ENCODE peak calls at places on chromosome 19, in nine cellular contexts. X, Q, B, D, T, F, V, R and H are unnamed samples.

GRCh38 chr19:1467512-1468273 is 11.3 kb downstream of the C19orf25 start:
- DNase-seq in B (no peak), T (no peak), F (no peak), Q (no peak), V (no peak), X (no peak), D (no peak), R (no peak), H (no peak)

GRCh38 chr19:48635966-48636858 is 967 bp downstream of the DBP start:
- DNase-seq in B (peak), R (no peak), F (peak), V (no peak), Q (no peak), T (no peak), D (peak), X (no peak), H (no peak)

GRCh38 chr19:58387338-58388174 is 487 bp downstream of the RPS5 start:
- DNase-seq in F (no peak), Q (no peak), R (no peak), V (no peak), B (no peak), T (no peak), X (no peak), D (peak), H (no peak)

GRCh38 chr19:899363-900301 is 6.3 kb downstream of the RNU6-9 start:
- DNase-seq in V (no peak), B (no peak), F (no peak), Q (no peak), R (no peak), X (no peak), T (no peak), D (no peak), H (no peak)

GRCh38 chr19:50046649-50047503 is 21.1 kb downstream of the ZNF473 start:
- DNase-seq in B (peak), Q (peak), D (no peak), F (peak), R (no peak), V (no peak), T (peak), X (no peak), H (peak)

GRCh38 chr19:1392939-1393530 is 8.3 kb downstream of the GAMT start:
- DNase-seq in X (no peak), B (no peak), R (no peak), Q (no peak), T (no peak), D (no peak), F (no peak), V (no peak), H (no peak)

GRCh38 chr19:42989851-42990250 is 36.4 kb downstream of the PSG11 start:
- DNase-seq in X (no peak), D (no peak), T (no peak), B (no peak), Q (no peak), F (no peak), V (no peak), R (no peak), H (no peak)

GRCh38 chr19:11091343-11092153 is 2.3 kb downstream of the LDLR start:
- DNase-seq in V (peak), X (peak), Q (peak), D (no peak), R (peak), B (peak), T (peak), F (peak), H (peak)

GRCh38 chr19:50315773-50316448 is 13.3 kb downstream of the KCNC3 start:
- DNase-seq in R (no peak), V (peak), X (peak), B (no peak), F (no peak), Q (no peak), T (no peak), D (no peak), H (no peak)

GRCh38 chr19:55344444-55344843 is 4.8 kb downstream of the KMT5C start:
- DNase-seq in B (no peak), F (no peak), X (no peak), T (no peak), R (no peak), D (no peak), V (no peak), Q (no peak), H (no peak)

GRCh38 chr19:56377105-56377924 is 16.0 kb downstream of the ZNF582 start:
- DNase-seq in B (no peak), Q (no peak), D (no peak), T (no peak), F (no peak), V (no peak), R (no peak), X (no peak), H (no peak)

GRCh38 chr19:2235396-2236284 is 489 bp downstream of the PLEKHJ1 start:
- DNase-seq in Q (no peak), V (no peak), T (peak), X (no peak), B (no peak), F (no peak), D (no peak), R (no peak), H (peak)

GRCh38 chr19:10091892-10092641 is 6.0 kb downstream of the SHFL start:
- DNase-seq in F (no peak), R (no peak), B (no peak), Q (no peak), V (no peak), X (no peak), T (no peak), D (peak), H (peak)

GRCh38 chr19:33040994-33041827 is 23.5 kb downstream of the RHPN2 start:
- DNase-seq in T (no peak), F (no peak), Q (peak), R (peak), D (no peak), B (no peak), V (peak), X (no peak), H (no peak)

GRCh38 chr19:49114630-49115363 is 627 bp downstream of the LIN7B start:
- DNase-seq in F (peak), B (peak), X (no peak), D (peak), T (peak), V (no peak), R (no peak), Q (no peak), H (no peak)

GRCh38 chr19:1768248-1768647 is 14.9 kb downstream of the ONECUT3 start:
- DNase-seq in X (no peak), D (no peak), T (no peak), V (no peak), B (no peak), Q (no peak), F (no peak), R (no peak), H (no peak)

GRCh38 chr19:36030264-36031148 is 2.2 kb downstream of the CLIP3 start:
- DNase-seq in X (no peak), R (no peak), V (no peak), D (no peak), F (no peak), B (no peak), T (no peak), Q (no peak), H (no peak)

GRCh38 chr19:2922987-2923386 is 21.8 kb downstream of the ZNF77 start:
- DNase-seq in Q (no peak), T (no peak), R (no peak), B (no peak), X (no peak), D (no peak), V (no peak), F (no peak), H (no peak)

GRCh38 chr19:10228925-10229324 is 2.2 kb downstream of the S1PR2 start:
- DNase-seq in X (no peak), B (no peak), F (no peak), D (no peak), R (no peak), Q (no peak), V (peak), T (no peak), H (peak)

GRCh38 chr19:7927605-7928333 is 1.8 kb upstream of the CTXN1 start:
- DNase-seq in F (no peak), Q (no peak), X (no peak), B (peak), R (no peak), T (no peak), V (no peak), D (no peak), H (no peak)

GRCh38 chr19:1449467-1450442 is at the start of gene APC2:
- DNase-seq in X (no peak), T (no peak), V (peak), B (no peak), D (no peak), F (no peak), R (no peak), Q (no peak), H (no peak)

GRCh38 chr19:15115080-15115479 is 7.9 kb downstream of the SYDE1 start:
- DNase-seq in F (peak), D (no peak), X (no peak), T (peak), B (peak), R (no peak), V (no peak), Q (no peak), H (no peak)

GRCh38 chr19:33441277-33441699 is 67.8 kb downstream of the CEBPG start:
- DNase-seq in Q (no peak), D (peak), R (peak), X (no peak), V (no peak), F (peak), B (no peak), T (no peak), H (peak)

GRCh38 chr19:33492951-33493350 is 28.6 kb downstream of the PEPD start:
- DNase-seq in D (peak), V (no peak), T (no peak), X (no peak), F (peak), R (no peak), Q (no peak), B (no peak), H (no peak)

GRCh38 chr19:50804420-50805272 is 14.4 kb downstream of the ACP4 start:
- DNase-seq in D (peak), B (peak), T (peak), F (peak), R (peak), X (peak), Q (peak), V (peak), H (peak)

GRCh38 chr19:3494559-3494958 is 5.9 kb downstream of the DOHH start:
- DNase-seq in F (no peak), X (no peak), B (no peak), Q (no peak), V (no peak), R (no peak), D (no peak), T (no peak), H (no peak)

GRCh38 chr19:47239610-47240296 is 8.8 kb upstream of the BBC3 start:
- DNase-seq in F (peak), V (no peak), T (peak), D (peak), B (no peak), R (no peak), X (no peak), Q (no peak), H (peak)

GRCh38 chr19:10110076-10110971 is 1.2 kb upstream of the P2RY11 start:
- DNase-seq in R (no peak), F (no peak), X (no peak), D (no peak), B (no peak), Q (no peak), V (no peak), T (no peak), H (no peak)

GRCh38 chr19:1450735-1451669 is 1.1 kb downstream of the APC2 start:
- DNase-seq in R (no peak), X (no peak), B (no peak), D (no peak), T (no peak), F (no peak), V (no peak), Q (no peak), H (no peak)

GRCh38 chr19:58046856-58047255 is 12.2 kb upstream of the ZNF135 start:
- DNase-seq in T (no peak), R (no peak), X (no peak), F (no peak), Q (no peak), D (no peak), B (no peak), V (no peak), H (no peak)

GRCh38 chr19:939439-939838 is 13.6 kb downstream of the ARID3A start:
- DNase-seq in Q (no peak), D (no peak), B (no peak), T (no peak), R (no peak), V (no peak), F (no peak), X (no peak), H (no peak)

GRCh38 chr19:16342002-16342715 is 17.5 kb downstream of the KLF2 start:
- DNase-seq in F (no peak), D (no peak), B (no peak), T (peak), X (no peak), R (no peak), Q (no peak), V (no peak), H (no peak)

GRCh38 chr19:46697142-46697960 is 19.6 kb downstream of the PRKD2 start:
- DNase-seq in X (no peak), D (peak), V (peak), B (peak), R (no peak), F (peak), Q (peak), T (peak), H (peak)

GRCh38 chr19:32811151-32811550 is 58.4 kb downstream of the SLC7A9 start:
- DNase-seq in R (no peak), F (no peak), X (no peak), Q (no peak), T (no peak), D (no peak), B (no peak), V (no peak), H (no peak)

GRCh38 chr19:8580710-8581281 is 3.6 kb upstream of the MYO1F start:
- DNase-seq in V (peak), F (peak), Q (peak), B (peak), T (peak), R (peak), D (peak), X (peak), H (peak)

GRCh38 chr19:15297416-15298224 is 34.7 kb downstream of the BRD4 start:
- DNase-seq in V (peak), T (no peak), D (peak), X (no peak), B (no peak), R (no peak), F (no peak), Q (peak), H (peak)

GRCh38 chr19:49447485-49448431 is 3.9 kb downstream of the PIH1D1 start:
- DNase-seq in B (peak), T (peak), F (peak), R (no peak), Q (peak), D (no peak), V (no peak), X (no peak), H (peak)

GRCh38 chr19:7007859-7008258 is 13.4 kb downstream of the MBD3L2B start:
- DNase-seq in X (no peak), D (no peak), Q (no peak), B (no peak), V (no peak), T (no peak), F (no peak), R (no peak), H (no peak)

GRCh38 chr19:45527731-45528130 is 20.5 kb downstream of the VASP start:
- DNase-seq in X (no peak), D (no peak), F (no peak), Q (no peak), R (no peak), V (no peak), T (peak), B (no peak), H (no peak)
- TF ChIP-seq POLR2A in X (no peak), D (no peak), F (no peak), Q (no peak), R (no peak), V (no peak), T (no peak), B (no peak), H (no peak)

GRCh38 chr19:38004505-38005223 is 97.7 kb downstream of the SIPA1L3 start:
- DNase-seq in Q (peak), R (peak), X (peak), T (peak), B (peak), F (peak), D (no peak), V (peak), H (peak)
- TF ChIP-seq POLR2A in Q (peak), R (no peak), X (peak), T (no peak), B (peak), F (peak), D (no peak), V (no peak), H (no peak)

GRCh38 chr19:29636553-29637325 is 28.5 kb upstream of the PLEKHF1 start:
- DNase-seq in T (no peak), R (no peak), V (no peak), F (no peak), Q (no peak), B (no peak), D (peak), X (no peak), H (no peak)

GRCh38 chr19:29639086-29639485 is 26.2 kb upstream of the PLEKHF1 start:
- DNase-seq in D (peak), F (no peak), X (no peak), T (no peak), B (no peak), V (no peak), R (no peak), Q (no peak), H (no peak)

GRCh38 chr19:29641597-29641996 is 23.7 kb upstream of the PLEKHF1 start:
- DNase-seq in T (no peak), D (no peak), X (no peak), B (no peak), Q (no peak), R (no peak), F (no peak), V (no peak), H (no peak)

GRCh38 chr19:29643361-29643935 is 21.8 kb upstream of the PLEKHF1 start:
- DNase-seq in V (no peak), B (no peak), Q (no peak), F (peak), T (no peak), X (no peak), D (peak), R (no peak), H (no peak)

GRCh38 chr19:29640231-29640630 is 25.0 kb upstream of the PLEKHF1 start:
- DNase-seq in V (no peak), Q (no peak), R (no peak), X (no peak), T (no peak), B (no peak), F (no peak), D (peak), H (no peak)
- TF ChIP-seq POLR2A in V (no peak), Q (no peak), R (no peak), X (no peak), T (no peak), B (no peak), F (no peak), D (no peak), H (no peak)

GRCh38 chr19:4705413-4706131 is 18.1 kb downstream of the DPP9 start:
- DNase-seq in D (no peak), T (peak), R (no peak), V (no peak), X (no peak), Q (no peak), B (peak), F (no peak), H (no peak)
- TF ChIP-seq POLR2A in D (no peak), T (no peak), R (no peak), V (no peak), X (no peak), Q (no peak), B (no peak), F (no peak), H (no peak)

DNA sequence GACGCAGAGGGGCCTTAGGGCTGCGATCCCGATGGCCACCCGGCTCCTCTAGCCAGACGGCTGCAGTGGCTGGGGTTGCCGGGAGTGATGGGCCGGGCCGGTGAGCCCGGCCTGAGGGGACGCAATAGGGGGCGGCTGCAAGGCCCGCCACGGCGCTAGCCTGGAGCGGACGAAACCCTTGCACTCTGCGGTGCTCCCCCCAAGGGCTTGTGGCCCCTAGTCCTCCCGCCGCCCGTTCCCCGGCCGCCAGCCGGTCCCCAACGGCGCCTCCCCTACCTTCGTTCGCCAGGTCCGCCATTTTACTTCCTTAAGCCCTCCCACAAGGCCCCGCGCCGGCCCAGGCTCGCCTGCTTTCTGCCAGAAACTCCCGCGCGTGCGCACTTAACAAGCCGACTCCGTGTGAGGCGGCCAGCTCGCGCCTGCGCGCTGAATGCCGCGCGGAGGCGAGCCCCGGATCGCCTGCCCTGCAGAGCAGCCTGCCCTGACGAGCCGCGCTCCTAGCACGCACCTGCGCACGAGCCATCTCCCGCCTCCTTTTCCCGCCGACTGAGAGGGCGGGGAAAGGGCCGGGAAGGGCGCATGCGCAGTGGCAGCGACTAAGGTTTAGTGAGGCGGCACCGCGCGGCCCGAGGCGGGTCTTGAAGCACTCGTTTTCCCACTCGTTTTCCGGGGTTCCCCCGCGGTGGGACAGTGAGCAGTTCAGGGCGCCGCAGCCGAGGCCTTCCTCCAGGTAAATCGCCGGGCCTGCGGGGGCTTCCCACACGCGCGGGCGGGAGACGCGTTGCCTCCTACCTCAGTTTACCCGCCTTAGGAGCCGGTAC is at the start of gene RANBP3:
- DNase-seq in D (peak), Q (peak), X (peak), F (peak), T (peak), R (peak), B (peak), V (peak), H (peak)
- TF ChIP-seq POLR2A in D (peak), Q (peak), X (peak), F (peak), T (no peak), R (no peak), B (peak), V (peak), H (peak)

DNA sequence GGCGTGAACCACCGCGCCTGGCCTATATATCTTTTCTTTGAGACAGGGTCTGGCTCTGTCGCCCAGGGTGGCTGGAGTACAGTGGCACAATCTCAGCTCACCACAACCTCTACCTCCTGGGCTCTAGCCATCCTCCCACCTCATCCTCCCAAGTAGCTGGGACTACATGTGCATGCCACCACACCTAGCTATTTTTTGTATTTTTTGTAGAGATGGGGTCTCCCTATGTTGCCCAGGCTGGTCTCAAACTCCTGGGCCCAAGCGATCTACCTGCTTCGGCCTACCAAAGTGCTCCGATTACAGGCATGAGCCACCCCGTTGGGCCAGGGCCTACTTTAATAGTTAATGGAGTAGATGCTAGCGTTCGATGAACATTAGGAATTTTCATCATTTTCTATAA is 3.4 kb downstream of the TNPO2 start:
- DNase-seq in F (no peak), Q (no peak), X (no peak), T (no peak), D (no peak), V (no peak), R (no peak), B (no peak), H (no peak)
- TF ChIP-seq POLR2A in F (no peak), Q (no peak), X (no peak), T (no peak), D (no peak), V (no peak), R (no peak), B (no peak), H (no peak)

DNA sequence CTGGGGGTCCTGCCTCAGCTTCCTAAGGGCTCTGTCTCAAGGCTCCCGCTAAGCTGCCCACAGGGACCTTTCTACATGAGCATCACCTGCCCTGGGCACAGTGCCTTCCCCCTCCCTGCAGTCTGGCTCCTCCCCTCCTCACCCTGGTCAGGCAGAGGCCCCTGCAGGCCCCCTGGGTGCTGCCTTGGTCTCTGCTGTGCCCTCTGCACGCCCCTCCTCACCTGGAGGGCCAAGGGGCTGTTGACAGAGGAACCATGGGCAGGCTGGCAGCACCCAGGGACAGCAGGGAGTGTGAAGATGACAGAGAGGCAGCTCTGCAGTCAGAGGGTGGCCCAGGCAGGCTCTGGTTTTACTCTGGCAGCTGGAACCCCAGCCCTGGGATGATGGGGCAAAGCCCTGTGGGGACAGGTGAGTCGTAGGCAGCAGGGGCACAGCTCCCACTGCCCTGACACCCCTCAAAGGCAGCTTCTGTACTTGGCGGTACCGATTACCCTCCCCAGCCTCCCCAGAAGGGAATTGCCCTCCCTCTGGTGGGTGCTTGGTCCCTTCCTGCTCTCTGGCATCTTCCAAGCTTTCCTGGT is 43.1 kb downstream of the SUGP2 start:
- DNase-seq in Q (no peak), D (no peak), B (no peak), V (no peak), F (no peak), R (no peak), X (no peak), T (no peak), H (no peak)
- TF ChIP-seq POLR2A in Q (no peak), D (no peak), B (no peak), V (no peak), F (no peak), R (no peak), X (no peak), T (no peak), H (no peak)

GRCh38 chr19:40452016-40452415 is 7.9 kb upstream of the SERTAD3 start:
- DNase-seq in R (no peak), V (no peak), X (no peak), D (no peak), F (no peak), T (no peak), Q (no peak), B (no peak), H (no peak)
- TF ChIP-seq POLR2A in R (no peak), V (no peak), X (no peak), D (no peak), F (no peak), T (no peak), Q (no peak), B (no peak), H (peak)